ENCODE peak calls at places on chromosomes 1 and 21, in eight cellular contexts. One of them, this sample, is unnamed.

GRCh38 chr1:28104866-28105467 is 16.6 kb upstream of the EYA3 start:
- DNase-seq in spleen: no peak
- DNase-seq in HCT116: peak; percentile 67
- DNase-seq in heart left ventricle: no peak
- DNase-seq in tibial nerve: no peak
- DNase-seq in ovary: no peak
- DNase-seq in H54: peak; percentile 48
- DNase-seq in Peyer's patch: no peak
- DNase-seq in this sample: no peak

GRCh38 chr21:45154511-45155508 is 80.4 kb downstream of the ADARB1 start:
- DNase-seq in spleen: no peak
- DNase-seq in HCT116: no peak
- DNase-seq in heart left ventricle: no peak
- DNase-seq in tibial nerve: no peak
- DNase-seq in ovary: no peak
- DNase-seq in H54: peak; percentile 75
- DNase-seq in Peyer's patch: peak; percentile 16
- DNase-seq in this sample: peak; percentile 66

GRCh38 chr1:197675475-197676324 is 99.6 kb downstream of the DENND1B start:
- DNase-seq in spleen: no peak
- DNase-seq in HCT116: no peak
- DNase-seq in heart left ventricle: peak; percentile 21
- DNase-seq in tibial nerve: no peak
- DNase-seq in ovary: peak; percentile 21
- DNase-seq in H54: no peak
- DNase-seq in Peyer's patch: no peak
- DNase-seq in this sample: peak; percentile 12

GRCh38 chr1:221344693-221345092 is 397.2 kb downstream of the DUSP10 start:
- DNase-seq in spleen: no peak
- DNase-seq in HCT116: no peak
- DNase-seq in heart left ventricle: no peak
- DNase-seq in tibial nerve: no peak
- DNase-seq in ovary: no peak
- DNase-seq in H54: peak; percentile 2
- DNase-seq in Peyer's patch: no peak
- DNase-seq in this sample: no peak

GRCh38 chr1:71667224-71667623 is 586.4 kb upstream of the ZRANB2 start:
- DNase-seq in spleen: no peak
- DNase-seq in HCT116: no peak
- DNase-seq in heart left ventricle: no peak
- DNase-seq in tibial nerve: no peak
- DNase-seq in ovary: no peak
- DNase-seq in H54: no peak
- DNase-seq in Peyer's patch: no peak
- DNase-seq in this sample: no peak

GRCh38 chr1:17992800-17993199 is 114.8 kb upstream of the IGSF21 start:
- DNase-seq in spleen: no peak
- DNase-seq in HCT116: no peak
- DNase-seq in heart left ventricle: no peak
- DNase-seq in tibial nerve: no peak
- DNase-seq in ovary: no peak
- DNase-seq in H54: no peak
- DNase-seq in Peyer's patch: no peak
- DNase-seq in this sample: no peak

GRCh38 chr21:44866780-44867179 is 6.7 kb downstream of the PTTG1IP start:
- DNase-seq in spleen: peak; percentile 12
- DNase-seq in HCT116: no peak
- DNase-seq in heart left ventricle: no peak
- DNase-seq in tibial nerve: no peak
- DNase-seq in ovary: peak; percentile 5
- DNase-seq in H54: no peak
- DNase-seq in Peyer's patch: no peak
- DNase-seq in this sample: no peak

GRCh38 chr1:230739564-230739963 is 7.6 kb upstream of the CAPN9 start:
- DNase-seq in spleen: no peak
- DNase-seq in HCT116: no peak
- DNase-seq in heart left ventricle: no peak
- DNase-seq in tibial nerve: no peak
- DNase-seq in ovary: no peak
- DNase-seq in H54: no peak
- DNase-seq in Peyer's patch: no peak
- DNase-seq in this sample: no peak

GRCh38 chr1:153094426-153094825 is at the start of gene SPRR2E:
- DNase-seq in spleen: no peak
- DNase-seq in HCT116: no peak
- DNase-seq in heart left ventricle: no peak
- DNase-seq in tibial nerve: no peak
- DNase-seq in ovary: no peak
- DNase-seq in H54: no peak
- DNase-seq in Peyer's patch: no peak
- DNase-seq in this sample: no peak
- TF ChIP-seq POLR2A in spleen: no peak
- TF ChIP-seq POLR2A in HCT116: no peak
- TF ChIP-seq POLR2A in heart left ventricle: no peak
- TF ChIP-seq POLR2A in tibial nerve: no peak
- TF ChIP-seq POLR2A in ovary: no peak
- TF ChIP-seq POLR2A in H54: no peak
- TF ChIP-seq POLR2A in Peyer's patch: no peak
- TF ChIP-seq POLR2A in this sample: no peak

DNA sequence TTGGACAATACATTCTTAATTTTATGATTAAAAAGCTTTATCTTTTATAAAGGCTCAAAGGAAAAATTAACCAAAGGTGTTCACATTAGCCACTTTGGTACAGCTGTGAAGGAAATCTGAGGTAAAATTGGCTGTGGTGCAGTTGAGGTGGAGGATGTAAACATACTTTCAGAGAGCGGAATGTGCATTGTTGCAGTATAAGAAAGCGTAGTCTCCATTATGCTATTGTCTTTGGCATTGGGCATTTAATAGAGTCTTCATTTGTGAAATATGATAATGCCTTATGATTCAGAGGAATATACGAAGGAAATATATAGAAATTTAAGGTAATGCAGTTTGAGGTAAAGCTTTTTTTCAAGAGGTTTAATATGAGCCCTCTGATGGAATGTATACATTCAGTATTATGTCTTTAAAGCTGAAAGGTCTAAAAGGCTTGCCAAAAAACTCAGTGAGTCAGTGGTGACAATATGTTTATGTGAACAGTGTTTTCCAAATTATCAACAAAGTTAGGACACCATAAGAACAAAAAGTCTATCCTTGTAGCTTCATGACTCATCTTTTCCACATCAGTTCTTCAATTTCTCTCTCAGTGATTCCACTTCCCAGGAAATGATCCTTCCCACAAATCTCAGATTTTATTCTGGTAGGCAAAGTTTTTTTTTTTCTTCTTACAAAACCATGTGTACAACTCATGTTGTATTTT is 26.9 kb upstream of the DDR2 start:
- DNase-seq in spleen: no peak
- DNase-seq in HCT116: peak; percentile 45
- DNase-seq in heart left ventricle: no peak
- DNase-seq in tibial nerve: no peak
- DNase-seq in ovary: no peak
- DNase-seq in H54: peak; percentile 42
- DNase-seq in Peyer's patch: no peak
- DNase-seq in this sample: no peak
- TF ChIP-seq POLR2A in spleen: no peak
- TF ChIP-seq POLR2A in HCT116: no peak
- TF ChIP-seq POLR2A in heart left ventricle: no peak
- TF ChIP-seq POLR2A in tibial nerve: no peak
- TF ChIP-seq POLR2A in ovary: no peak
- TF ChIP-seq POLR2A in H54: no peak
- TF ChIP-seq POLR2A in Peyer's patch: no peak
- TF ChIP-seq POLR2A in this sample: no peak

GRCh38 chr1:243254233-243254926 is 701 bp downstream of the CEP170 start:
- DNase-seq in spleen: no peak
- DNase-seq in HCT116: no peak
- DNase-seq in heart left ventricle: peak; percentile 67
- DNase-seq in tibial nerve: peak; percentile 28
- DNase-seq in ovary: peak; percentile 77
- DNase-seq in H54: peak; percentile 49
- DNase-seq in Peyer's patch: peak; percentile 55
- DNase-seq in this sample: peak; percentile 86

GRCh38 chr1:243257189-243257588 is 1.3 kb downstream of the SDCCAG8 start:
- DNase-seq in spleen: no peak
- DNase-seq in HCT116: no peak
- DNase-seq in heart left ventricle: no peak
- DNase-seq in tibial nerve: no peak
- DNase-seq in ovary: no peak
- DNase-seq in H54: no peak
- DNase-seq in Peyer's patch: no peak
- DNase-seq in this sample: no peak

GRCh38 chr1:243254927-243255790 is at the start of gene CEP170:
- DNase-seq in spleen: peak; percentile 97
- DNase-seq in HCT116: peak; percentile 92
- DNase-seq in heart left ventricle: peak; percentile 96
- DNase-seq in tibial nerve: peak; percentile 87
- DNase-seq in ovary: peak; percentile 97
- DNase-seq in H54: peak; percentile 69
- DNase-seq in Peyer's patch: peak; percentile 93
- DNase-seq in this sample: peak; percentile 95

GRCh38 chr1:243256590-243256989 is 749 bp downstream of the SDCCAG8 start:
- DNase-seq in spleen: no peak
- DNase-seq in HCT116: no peak
- DNase-seq in heart left ventricle: no peak
- DNase-seq in tibial nerve: no peak
- DNase-seq in ovary: no peak
- DNase-seq in H54: no peak
- DNase-seq in Peyer's patch: no peak
- DNase-seq in this sample: no peak

DNA sequence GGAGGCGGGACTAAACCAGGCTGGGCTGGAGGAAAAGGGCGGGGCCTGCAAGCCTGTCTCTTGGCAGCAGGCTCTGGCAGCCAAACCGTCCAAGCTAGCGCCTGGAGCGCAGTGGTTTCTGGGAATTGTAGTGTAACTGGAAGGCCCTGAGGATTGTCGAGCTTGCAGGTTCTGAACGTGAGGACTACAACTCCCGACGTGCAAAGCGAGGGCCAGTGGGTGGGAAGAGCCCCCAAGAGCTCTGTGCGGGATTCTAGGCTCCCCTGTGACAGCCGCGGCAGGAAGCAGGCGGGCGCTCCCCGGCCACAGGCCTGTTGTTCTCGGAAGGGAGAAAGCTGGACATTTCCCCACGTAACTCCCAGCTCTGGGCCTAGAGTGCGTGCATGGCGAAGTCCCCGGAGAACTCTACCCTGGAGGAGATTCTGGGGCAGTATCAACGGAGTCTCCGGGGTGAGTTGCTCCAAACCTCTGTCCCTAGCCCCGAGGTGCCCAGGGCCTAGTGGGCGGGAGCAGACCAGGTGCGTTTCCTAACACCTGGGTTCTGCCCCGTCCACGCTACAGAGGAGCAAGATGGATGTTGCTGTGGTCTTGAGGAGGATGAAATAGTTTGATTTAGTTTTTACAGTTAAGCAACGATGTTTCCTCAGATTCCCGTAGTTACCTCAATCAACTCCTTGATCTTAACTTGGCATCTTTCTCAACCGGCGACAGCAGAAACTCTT is at the start of gene SDCCAG8:
- DNase-seq in spleen: peak; percentile 98
- DNase-seq in HCT116: peak; percentile 99
- DNase-seq in heart left ventricle: peak; percentile 99
- DNase-seq in tibial nerve: peak; percentile 95
- DNase-seq in ovary: peak; percentile 98
- DNase-seq in H54: peak; percentile 83
- DNase-seq in Peyer's patch: peak; percentile 96
- DNase-seq in this sample: peak; percentile 98
- TF ChIP-seq POLR2A in spleen: peak; percentile 48
- TF ChIP-seq POLR2A in HCT116: no peak
- TF ChIP-seq POLR2A in heart left ventricle: no peak
- TF ChIP-seq POLR2A in tibial nerve: peak; percentile 93
- TF ChIP-seq POLR2A in ovary: peak; percentile 58
- TF ChIP-seq POLR2A in H54: peak; percentile 71
- TF ChIP-seq POLR2A in Peyer's patch: peak; percentile 71
- TF ChIP-seq POLR2A in this sample: peak; percentile 82

GRCh38 chr1:43861985-43862735 is 71.4 kb upstream of the ARTN start:
- DNase-seq in spleen: no peak
- DNase-seq in HCT116: no peak
- DNase-seq in heart left ventricle: no peak
- DNase-seq in tibial nerve: no peak
- DNase-seq in ovary: no peak
- DNase-seq in H54: no peak
- DNase-seq in Peyer's patch: peak; percentile 1
- DNase-seq in this sample: no peak

GRCh38 chr1:43861337-43861736 is 72.3 kb upstream of the ARTN start:
- DNase-seq in spleen: no peak
- DNase-seq in HCT116: no peak
- DNase-seq in heart left ventricle: no peak
- DNase-seq in tibial nerve: no peak
- DNase-seq in ovary: no peak
- DNase-seq in H54: no peak
- DNase-seq in Peyer's patch: no peak
- DNase-seq in this sample: no peak

GRCh38 chr1:43856188-43856587 is 77.4 kb upstream of the ARTN start:
- DNase-seq in spleen: no peak
- DNase-seq in HCT116: no peak
- DNase-seq in heart left ventricle: no peak
- DNase-seq in tibial nerve: no peak
- DNase-seq in ovary: no peak
- DNase-seq in H54: no peak
- DNase-seq in Peyer's patch: peak; percentile 2
- DNase-seq in this sample: no peak

GRCh38 chr1:43857163-43857562 is 76.4 kb upstream of the ARTN start:
- DNase-seq in spleen: no peak
- DNase-seq in HCT116: no peak
- DNase-seq in heart left ventricle: no peak
- DNase-seq in tibial nerve: no peak
- DNase-seq in ovary: no peak
- DNase-seq in H54: no peak
- DNase-seq in Peyer's patch: no peak
- DNase-seq in this sample: no peak

GRCh38 chr1:43858324-43858723 is 75.3 kb upstream of the ARTN start:
- DNase-seq in spleen: no peak
- DNase-seq in HCT116: no peak
- DNase-seq in heart left ventricle: no peak
- DNase-seq in tibial nerve: peak; percentile 21
- DNase-seq in ovary: peak; percentile 38
- DNase-seq in H54: peak; percentile 84
- DNase-seq in Peyer's patch: no peak
- DNase-seq in this sample: no peak
- TF ChIP-seq POLR2A in spleen: no peak
- TF ChIP-seq POLR2A in HCT116: no peak
- TF ChIP-seq POLR2A in heart left ventricle: no peak
- TF ChIP-seq POLR2A in tibial nerve: no peak
- TF ChIP-seq POLR2A in ovary: no peak
- TF ChIP-seq POLR2A in H54: no peak
- TF ChIP-seq POLR2A in Peyer's patch: no peak
- TF ChIP-seq POLR2A in this sample: no peak

DNA sequence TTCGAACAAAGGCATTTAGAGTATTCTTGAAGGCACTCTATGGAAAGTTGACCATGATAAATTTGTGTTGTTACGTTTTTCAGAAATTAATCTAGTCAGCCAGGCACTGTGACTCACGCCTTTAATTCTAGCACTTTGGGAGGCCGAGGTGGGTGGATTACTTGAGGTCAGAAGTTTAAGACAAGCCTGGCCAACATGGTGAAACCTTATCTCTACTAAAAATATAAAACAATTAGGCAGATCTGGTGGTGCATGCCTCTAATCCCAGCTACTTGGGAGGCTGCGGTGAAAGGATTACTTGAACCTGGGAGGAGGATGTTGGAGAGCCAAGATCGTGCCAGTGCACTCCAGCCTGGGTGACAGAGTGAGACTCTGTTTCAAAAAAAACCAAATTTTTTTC is 130.6 kb upstream of the BRINP3 start:
- DNase-seq in spleen: no peak
- DNase-seq in HCT116: no peak
- DNase-seq in heart left ventricle: no peak
- DNase-seq in tibial nerve: no peak
- DNase-seq in ovary: no peak
- DNase-seq in H54: no peak
- DNase-seq in Peyer's patch: no peak
- DNase-seq in this sample: peak; percentile 3
- TF ChIP-seq POLR2A in spleen: no peak
- TF ChIP-seq POLR2A in HCT116: no peak
- TF ChIP-seq POLR2A in heart left ventricle: no peak
- TF ChIP-seq POLR2A in tibial nerve: no peak
- TF ChIP-seq POLR2A in ovary: no peak
- TF ChIP-seq POLR2A in H54: no peak
- TF ChIP-seq POLR2A in Peyer's patch: no peak
- TF ChIP-seq POLR2A in this sample: no peak

This sample was measured in erythroblast.